ENCODE peak calls at places on chromosomes 11 and 22, in ten cellular contexts. I, E, N, Z, Y, A, W, L, Q and D are unnamed samples. For H3K36me3, the result is how much of the 10 kb centered on the place peaks cover.

GRCh38 chr11:57751676-57752253 is at the start of gene BTBD18:
- DNase-seq in W (peak), E (peak), L (no peak), Z (no peak), N (peak), A (peak), I (no peak), Y (no peak), Q (no peak), D (no peak)

GRCh38 chr11:25423436-25424184 is 908.3 kb upstream of the ANO3 start:
- DNase-seq in Y (no peak), Q (no peak), W (no peak), N (no peak), L (peak), A (no peak), I (no peak), Z (no peak), E (peak), D (no peak)

GRCh38 chr22:25942989-25943411 is 201.0 kb downstream of the MYO18B start:
- DNase-seq in Z (no peak), Q (peak), W (no peak), L (no peak), Y (peak), A (no peak), N (peak), I (no peak), E (no peak), D (no peak)

GRCh38 chr11:446886-447285 is 3.2 kb upstream of the PTDSS2 start:
- DNase-seq in Z (no peak), N (no peak), Q (peak), L (no peak), Y (no peak), W (no peak), I (no peak), A (no peak), E (no peak), D (peak)

GRCh38 chr22:22667966-22668880 is 23.8 kb downstream of the GGTLC2 start:
- DNase-seq in Q (no peak), L (no peak), Y (no peak), E (no peak), I (no peak), A (no peak), Z (no peak), N (no peak), W (no peak), D (no peak)

GRCh38 chr11:73988227-73988626 is 5.6 kb upstream of the UCP2 start:
- DNase-seq in L (no peak), I (peak), N (no peak), Z (peak), A (no peak), E (no peak), W (no peak), Q (no peak), Y (no peak), D (no peak)

GRCh38 chr22:21865041-21865440 is 2.4 kb downstream of the MAPK1 start:
- DNase-seq in L (peak), Q (no peak), Y (no peak), A (no peak), I (peak), N (peak), Z (no peak), E (peak), W (peak), D (no peak)

GRCh38 chr11:65032216-65032615 is 5.0 kb downstream of the SNX15 start:
- DNase-seq in I (no peak), Z (no peak), E (no peak), Q (no peak), N (no peak), L (no peak), W (no peak), Y (no peak), A (no peak), D (no peak)

GRCh38 chr11:82776377-82776776 is 42.7 kb upstream of the FAM181B start:
- DNase-seq in L (no peak), I (no peak), A (no peak), Y (no peak), Q (no peak), W (no peak), Z (no peak), E (peak), N (no peak), D (no peak)

GRCh38 chr11:22624742-22625447 is 728 bp downstream of the FANCF start:
- DNase-seq in Q (no peak), L (peak), Y (peak), E (peak), A (peak), N (peak), I (peak), W (peak), Z (peak), D (no peak)

GRCh38 chr11:12680246-12680939 is 6.2 kb downstream of the TEAD1 start:
- DNase-seq in A (no peak), L (peak), W (peak), Y (peak), I (peak), Z (no peak), E (peak), N (no peak), Q (peak), D (no peak)

GRCh38 chr11:11992257-11992690 is 16.2 kb downstream of the DKK3 start:
- DNase-seq in Q (no peak), Z (no peak), Y (no peak), W (peak), L (no peak), A (peak), I (no peak), N (no peak), E (peak), D (no peak)

GRCh38 chr11:13168281-13168680 is 109.3 kb upstream of the BMAL1 start:
- DNase-seq in Q (no peak), N (no peak), Z (no peak), A (no peak), E (no peak), Y (no peak), I (no peak), W (peak), L (no peak), D (no peak)

GRCh38 chr22:29056472-29056871 is 5.2 kb downstream of the C22orf31 start:
- DNase-seq in L (no peak), N (no peak), Q (no peak), A (no peak), E (no peak), Z (no peak), I (no peak), Y (no peak), W (no peak), D (no peak)

GRCh38 chr11:85299247-85299646 is 327.9 kb downstream of the DLG2 start:
- DNase-seq in Z (no peak), I (no peak), Q (no peak), E (peak), A (peak), W (no peak), N (peak), Y (no peak), L (no peak), D (no peak)

GRCh38 chr11:1042626-1043562 is 6.4 kb upstream of the MUC6 start:
- DNase-seq in Z (peak), A (no peak), W (no peak), Q (peak), E (no peak), Y (peak), L (no peak), N (no peak), I (peak), D (peak)

GRCh38 chr11:4071828-4072421 is 22.7 kb upstream of the RRM1 start:
- DNase-seq in I (no peak), E (no peak), L (no peak), Z (no peak), A (peak), W (no peak), Q (no peak), Y (no peak), N (no peak), D (no peak)

GRCh38 chr11:83864412-83865057 is 578.4 kb upstream of the CCDC90B start:
- DNase-seq in Y (no peak), L (no peak), Z (no peak), A (no peak), Q (no peak), I (no peak), N (no peak), W (no peak), E (no peak), D (no peak)

GRCh38 chr22:39705386-39705785 is 134.8 kb downstream of the CACNA1I start:
- DNase-seq in I (no peak), Q (peak), W (no peak), L (no peak), Z (no peak), Y (no peak), N (no peak), A (no peak), E (no peak), D (no peak)

GRCh38 chr11:65169164-65169641 is 830 bp upstream of the SPDYC start:
- DNase-seq in W (no peak), L (no peak), Q (no peak), N (no peak), A (no peak), Y (no peak), Z (no peak), E (peak), I (no peak), D (peak)

GRCh38 chr11:35145249-35145648 is 6.3 kb downstream of the CD44 start:
- DNase-seq in N (no peak), W (peak), I (no peak), E (peak), L (no peak), Q (no peak), A (no peak), Z (peak), Y (no peak), D (peak)

GRCh38 chr11:115599125-115599524 is 94.9 kb upstream of the CADM1 start:
- DNase-seq in N (no peak), Z (no peak), Y (no peak), L (no peak), E (no peak), A (no peak), I (no peak), W (no peak), Q (no peak), D (no peak)

GRCh38 chr11:106950067-106950491 is 68.2 kb downstream of the GUCY1A2 start:
- DNase-seq in Q (peak), N (no peak), W (no peak), Y (no peak), Z (no peak), I (no peak), A (no peak), E (no peak), L (no peak), D (no peak)

GRCh38 chr22:41933411-41934177 is 7.0 kb upstream of the TNFRSF13C start:
- DNase-seq in E (no peak), Q (no peak), Y (no peak), L (no peak), W (no peak), Z (no peak), N (no peak), A (no peak), I (no peak), D (no peak)

GRCh38 chr11:84714316-84714780 is 912.8 kb downstream of the DLG2 start:
- DNase-seq in L (no peak), N (peak), A (peak), Y (peak), Z (peak), I (no peak), Q (peak), W (peak), E (peak), D (no peak)

GRCh38 chr11:45371251-45371749 is 85.2 kb upstream of the SYT13 start:
- DNase-seq in Z (peak), I (no peak), E (peak), W (peak), N (peak), A (peak), L (peak), Y (peak), Q (peak), D (peak)

GRCh38 chr11:12075822-12076821 is 34.3 kb upstream of the MICAL2 start:
- DNase-seq in E (peak), W (no peak), L (peak), Y (no peak), A (peak), I (peak), N (no peak), Z (no peak), Q (no peak), D (no peak)

GRCh38 chr11:35045219-35045819 is 93.7 kb upstream of the CD44 start:
- DNase-seq in W (no peak), Z (no peak), N (no peak), E (no peak), Q (no peak), A (peak), I (no peak), Y (no peak), L (no peak), D (peak)

GRCh38 chr11:115241899-115242298 is 262.3 kb downstream of the CADM1 start:
- DNase-seq in W (no peak), Z (no peak), Y (no peak), A (no peak), Q (no peak), I (no peak), E (no peak), N (no peak), L (no peak), D (no peak)

GRCh38 chr11:127624455-127624854 is 623.9 kb upstream of the KIRREL3 start:
- DNase-seq in I (no peak), W (no peak), Z (no peak), Y (peak), L (no peak), E (no peak), N (no peak), Q (no peak), A (no peak), D (no peak)

GRCh38 chr11:121321614-121322243 is 29.2 kb downstream of the SC5D start:
- DNase-seq in Q (no peak), W (no peak), I (no peak), E (peak), N (no peak), Z (no peak), A (peak), Y (no peak), L (no peak), D (peak)

GRCh38 chr11:121326230-121326629 is 33.7 kb downstream of the SC5D start:
- DNase-seq in Q (no peak), N (no peak), I (no peak), A (no peak), L (no peak), Y (no peak), Z (no peak), W (no peak), E (no peak), D (no peak)

GRCh38 chr11:121318848-121319834 is 26.6 kb downstream of the SC5D start:
- DNase-seq in I (no peak), Y (no peak), E (peak), A (peak), L (no peak), Z (no peak), Q (no peak), N (peak), W (no peak), D (peak)

GRCh38 chr11:121328213-121328966 is 35.8 kb downstream of the SC5D start:
- DNase-seq in W (no peak), Y (no peak), E (no peak), Z (no peak), A (no peak), L (no peak), I (no peak), N (no peak), Q (no peak), D (no peak)

DNA sequence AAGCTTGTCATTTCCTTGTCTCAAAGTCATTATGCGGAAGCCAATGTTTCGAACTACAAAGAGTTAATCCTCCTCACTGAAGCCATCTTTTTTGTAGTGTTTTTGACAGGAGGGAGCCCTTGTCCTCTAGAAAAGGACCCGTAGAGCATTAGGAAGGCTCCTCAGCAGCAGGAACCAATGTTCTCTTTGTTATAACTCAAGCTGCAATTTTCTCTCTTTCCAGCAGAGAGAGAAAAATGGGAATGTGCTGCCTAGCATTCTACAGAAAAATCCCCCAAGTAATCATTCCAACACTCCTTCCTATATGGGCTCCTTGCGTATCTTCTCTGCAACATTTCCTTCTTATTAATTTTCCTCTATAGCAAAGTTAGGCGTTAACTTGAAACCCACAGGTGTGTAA is 30.6 kb downstream of the SC5D start:
- DNase-seq in I (no peak), E (no peak), Q (no peak), N (no peak), Z (no peak), A (no peak), Y (no peak), L (no peak), W (no peak), D (no peak)
- TF ChIP-seq CTCF in I (no peak), E (peak), Q (no peak), N (no peak), Z (no peak), A (peak), Y (no peak), L (no peak), W (no peak), D (no peak)

GRCh38 chr22:37282385-37282677 is at the start of gene CYTH4:
- DNase-seq in I (peak), W (peak), E (peak), Y (peak), L (no peak), Z (peak), N (peak), A (no peak), Q (peak), D (peak)
- H3K4me3 ChIP-seq in I (peak), W (peak), E (peak), Y (peak), L (no peak), Z (peak), N (no peak), A (no peak), Q (peak), D (peak)

GRCh38 chr11:118373871-118374270 is 14.5 kb downstream of the UBE4A start:
- DNase-seq in Q (no peak), A (no peak), Y (no peak), I (no peak), L (no peak), N (no peak), E (no peak), Z (no peak), W (no peak), D (no peak)

GRCh38 chr11:118373263-118373662 is 13.9 kb downstream of the UBE4A start:
- DNase-seq in Z (no peak), I (no peak), A (no peak), Q (no peak), L (no peak), Y (no peak), N (no peak), W (no peak), E (no peak), D (no peak)

GRCh38 chr11:118375980-118376379 is 16.6 kb downstream of the UBE4A start:
- DNase-seq in Z (no peak), W (no peak), N (no peak), I (no peak), E (no peak), A (no peak), Q (no peak), Y (no peak), L (no peak), D (no peak)

GRCh38 chr11:118370774-118371173 is 11.4 kb downstream of the UBE4A start:
- DNase-seq in I (no peak), N (no peak), Z (no peak), Q (no peak), A (no peak), L (no peak), W (no peak), Y (no peak), E (no peak), D (no peak)

GRCh38 chr11:118374729-118375128 is 15.3 kb downstream of the UBE4A start:
- DNase-seq in Y (no peak), A (no peak), E (no peak), Z (no peak), N (no peak), W (no peak), L (no peak), Q (no peak), I (no peak), D (no peak)
- H3K36me3 ChIP-seq in Y (half or more), A (under half), E (half or more), Z (under half), N (under half), W (half or more), L (under half), Q (under half), I (half or more), D (under half)

DNA sequence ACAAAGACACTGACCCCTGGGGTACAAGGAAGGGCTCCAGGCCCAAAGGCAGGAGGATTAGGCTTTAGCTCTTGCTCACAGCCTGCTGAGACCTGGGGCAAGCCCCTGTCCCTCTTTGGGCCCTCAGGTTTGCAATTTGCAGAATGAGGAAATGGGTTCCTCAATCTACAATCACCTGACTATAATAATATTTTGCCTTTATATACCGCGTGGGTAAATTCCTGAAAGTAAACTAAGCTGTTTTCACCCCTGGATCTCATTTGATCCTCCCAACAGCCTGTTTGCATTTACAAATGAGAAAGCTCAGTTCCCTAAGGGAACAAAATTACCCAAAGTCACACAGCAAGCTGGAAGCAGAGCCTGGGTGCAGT is 781 bp downstream of the STARD10 start:
- DNase-seq in Y (no peak), Z (no peak), A (no peak), Q (peak), N (no peak), W (no peak), E (no peak), I (no peak), L (no peak), D (no peak)
- TF ChIP-seq CTCF in Y (no peak), Z (no peak), A (no peak), Q (no peak), N (no peak), W (no peak), E (no peak), I (no peak), L (no peak), D (no peak)

DNA sequence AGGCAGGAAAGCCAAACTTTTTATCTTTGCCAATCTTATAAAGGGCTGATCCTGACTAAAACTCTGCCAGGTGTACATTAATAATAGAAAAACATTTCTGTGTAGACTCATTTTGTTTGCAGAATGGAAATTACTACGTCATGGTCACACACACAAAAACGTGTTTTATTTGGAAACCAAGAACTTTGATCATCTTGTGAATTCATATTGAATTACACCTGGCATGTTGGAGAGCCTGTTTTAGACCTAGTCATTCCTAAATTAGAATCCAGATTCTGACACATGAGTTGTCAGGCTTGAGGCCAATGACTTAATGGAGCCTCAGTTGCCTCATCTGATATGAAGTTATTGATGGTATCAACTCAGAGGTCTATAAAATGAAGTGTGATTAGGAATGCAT is 235.6 kb upstream of the TENM4 start:
- DNase-seq in A (no peak), E (no peak), N (no peak), L (no peak), Y (no peak), Q (no peak), W (no peak), I (no peak), Z (no peak), D (no peak)
- H3K4me3 ChIP-seq in A (no peak), E (no peak), N (no peak), L (no peak), Y (no peak), Q (no peak), W (no peak), I (no peak), Z (no peak), D (no peak)

GRCh38 chr11:66643745-66644437 is 5.4 kb downstream of the RBM4 start:
- DNase-seq in N (no peak), L (no peak), E (no peak), Z (no peak), I (no peak), A (no peak), W (no peak), Y (no peak), Q (no peak), D (no peak)
- H3K36me3 ChIP-seq in N (under half), L (under half), E (half or more), Z (under half), I (under half), A (under half), W (half or more), Y (half or more), Q (under half), D (under half)